ENCODE peak calls at places on chromosomes 7 and 10, in six cellular contexts. U, L, Z, H, N and X are unnamed samples.

GRCh38 chr7:22444181-22444966 is 55.6 kb downstream of the STEAP1B start:
- DNase-seq in U (no peak), L (no peak), Z (peak), H (no peak), N (peak), X (no peak)

GRCh38 chr10:43409385-43410109 is 561 bp upstream of the HNRNPF start:
- DNase-seq in U (peak), L (no peak), Z (peak), H (no peak), N (peak), X (no peak)

GRCh38 chr7:42143605-42144252 is 93.3 kb downstream of the GLI3 start:
- DNase-seq in U (no peak), L (peak), Z (no peak), H (no peak), N (peak), X (no peak)

GRCh38 chr7:99452541-99452940 is 13.4 kb downstream of the ATP5MF start:
- DNase-seq in U (no peak), L (no peak), Z (no peak), H (no peak), N (no peak), X (no peak)

GRCh38 chr10:61744469-61744868 is 81.7 kb downstream of the CABCOCO1 start:
- DNase-seq in U (peak), L (no peak), Z (no peak), H (peak), N (no peak), X (no peak)

GRCh38 chr7:10908600-10908999 is 65.1 kb upstream of the PHF14 start:
- DNase-seq in U (no peak), L (no peak), Z (no peak), H (no peak), N (no peak), X (no peak)

GRCh38 chr10:114584419-114584818 is 73.7 kb downstream of the ABLIM1 start:
- DNase-seq in U (no peak), L (no peak), Z (no peak), H (no peak), N (no peak), X (no peak)

GRCh38 chr7:155458317-155459132 is 596 bp downstream of the EN2 start:
- DNase-seq in U (no peak), L (no peak), Z (no peak), H (no peak), N (no peak), X (no peak)

GRCh38 chr7:90629306-90629918 is 33.3 kb downstream of the CDK14 start:
- DNase-seq in U (peak), L (peak), Z (no peak), H (peak), N (peak), X (peak)

GRCh38 chr7:138726288-138726687 is 25.1 kb upstream of the SVOPL start:
- DNase-seq in U (no peak), L (no peak), Z (no peak), H (no peak), N (no peak), X (no peak)

GRCh38 chr7:199465-200249 is 7.3 kb downstream of the FAM20C start:
- DNase-seq in U (no peak), L (no peak), Z (no peak), H (no peak), N (no peak), X (no peak)

GRCh38 chr7:131581241-131582157 is 25.1 kb upstream of the PODXL start:
- DNase-seq in U (no peak), L (no peak), Z (peak), H (peak), N (no peak), X (no peak)

GRCh38 chr7:6556196-6556595 is 4.9 kb upstream of the GRID2IP start:
- DNase-seq in U (no peak), L (no peak), Z (no peak), H (no peak), N (no peak), X (peak)

GRCh38 chr7:37341033-37341630 is 107.5 kb downstream of the ELMO1 start:
- DNase-seq in U (no peak), L (no peak), Z (no peak), H (no peak), N (no peak), X (no peak)

GRCh38 chr10:119199231-119199992 is 8.0 kb upstream of the GRK5 start:
- DNase-seq in U (peak), L (peak), Z (peak), H (peak), N (peak), X (peak)

GRCh38 chr7:50349963-50350944 is 45.7 kb downstream of the IKZF1 start:
- DNase-seq in U (peak), L (no peak), Z (no peak), H (no peak), N (no peak), X (no peak)

GRCh38 chr7:70460562-70460961 is 671.4 kb upstream of the GALNT17 start:
- DNase-seq in U (no peak), L (no peak), Z (no peak), H (no peak), N (no peak), X (no peak)

GRCh38 chr10:50561266-50561665 is 62.5 kb downstream of the SGMS1 start:
- DNase-seq in U (no peak), L (peak), Z (no peak), H (no peak), N (peak), X (peak)

GRCh38 chr7:105512415-105512814 is 9.7 kb downstream of the PUS7 start:
- DNase-seq in U (no peak), L (no peak), Z (no peak), H (no peak), N (no peak), X (no peak)

GRCh38 chr10:10785627-10786333 is 231.9 kb upstream of the CELF2 start:
- DNase-seq in U (no peak), L (peak), Z (no peak), H (no peak), N (peak), X (peak)

GRCh38 chr10:61447127-61447526 is 6.1 kb downstream of the TMEM26 start:
- DNase-seq in U (no peak), L (peak), Z (no peak), H (no peak), N (no peak), X (peak)

GRCh38 chr7:94431620-94432295 is 37.1 kb downstream of the COL1A2 start:
- DNase-seq in U (no peak), L (peak), Z (no peak), H (no peak), N (peak), X (no peak)

GRCh38 chr7:106278695-106279094 is 6.1 kb downstream of the NAMPT start:
- DNase-seq in U (no peak), L (peak), Z (no peak), H (no peak), N (no peak), X (no peak)

GRCh38 chr7:116434820-116435341 is 64.7 kb upstream of the CAV2 start:
- DNase-seq in U (no peak), L (peak), Z (no peak), H (no peak), N (peak), X (peak)

GRCh38 chr7:129825005-129825553 is 127.7 kb downstream of the UBE2H start:
- DNase-seq in U (peak), L (peak), Z (peak), H (no peak), N (peak), X (peak)

GRCh38 chr7:64574481-64575159 is 11.7 kb upstream of the ZNF680 start:
- DNase-seq in U (no peak), L (peak), Z (peak), H (no peak), N (peak), X (no peak)

GRCh38 chr7:105602325-105603305 is 21.3 kb upstream of the EFCAB10 start:
- DNase-seq in U (no peak), L (peak), Z (no peak), H (no peak), N (no peak), X (no peak)

GRCh38 chr10:71747808-71748523 is 25.4 kb downstream of the VSIR start:
- DNase-seq in U (no peak), L (no peak), Z (no peak), H (no peak), N (no peak), X (no peak)

GRCh38 chr10:62805139-62806092 is 896 bp downstream of the ADO start:
- DNase-seq in U (peak), L (peak), Z (peak), H (peak), N (peak), X (peak)

GRCh38 chr10:95291634-95292039 is 834 bp upstream of the PDLIM1 start:
- DNase-seq in U (no peak), L (no peak), Z (no peak), H (no peak), N (no peak), X (no peak)

GRCh38 chr10:95289921-95290421 is 832 bp downstream of the PDLIM1 start:
- DNase-seq in U (no peak), L (no peak), Z (no peak), H (no peak), N (no peak), X (peak)

GRCh38 chr10:95290446-95290800 is 380 bp downstream of the PDLIM1 start:
- DNase-seq in U (no peak), L (no peak), Z (no peak), H (no peak), N (no peak), X (no peak)

GRCh38 chr10:95289003-95289920 is 1.5 kb downstream of the PDLIM1 start:
- DNase-seq in U (no peak), L (peak), Z (no peak), H (no peak), N (no peak), X (peak)

DNA sequence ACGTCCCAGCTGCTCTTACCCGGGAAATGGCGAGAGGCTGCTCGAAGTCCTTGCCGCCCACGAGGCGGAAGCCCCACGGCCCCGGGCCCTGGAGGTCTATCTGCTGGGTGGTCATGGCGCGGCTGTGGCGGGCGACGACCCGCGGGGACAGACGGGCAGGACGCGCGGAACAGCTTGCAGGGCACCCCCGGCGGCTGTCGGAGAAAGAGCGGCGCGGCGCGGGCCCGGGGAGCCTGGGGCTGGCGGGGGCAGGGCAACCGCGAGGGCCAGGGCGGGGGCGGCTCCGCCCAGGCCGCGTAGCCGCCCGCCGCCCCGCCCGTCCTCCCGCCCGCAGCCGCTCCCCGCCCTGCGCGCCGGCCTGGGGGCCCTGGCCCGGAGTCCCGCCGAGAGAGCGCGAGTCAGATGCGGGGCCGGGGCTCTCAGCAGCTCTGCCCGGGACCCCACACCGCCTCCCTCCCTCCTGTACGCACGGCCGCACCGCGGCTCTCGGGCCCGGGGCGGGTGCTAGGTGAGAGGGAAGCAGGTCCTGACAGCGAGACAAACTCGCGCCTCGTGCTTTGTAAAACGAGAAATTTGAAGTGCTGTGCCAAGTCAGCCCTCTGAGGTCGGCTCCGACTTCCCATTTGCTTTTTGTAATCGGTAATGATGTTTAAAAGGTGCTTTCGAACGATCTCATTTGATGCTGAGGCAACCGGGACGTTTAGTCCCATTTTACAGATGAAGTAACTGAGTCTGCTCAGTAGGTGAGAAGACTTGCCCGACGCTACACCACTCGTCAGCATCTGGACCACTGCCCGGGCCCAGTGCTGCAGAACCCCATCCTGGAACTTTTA is at the start of gene PDLIM1:
- DNase-seq in U (peak), L (peak), Z (peak), H (peak), N (peak), X (peak)
- TF ChIP-seq CTCF in U (no peak), L (no peak), Z (peak), H (no peak), N (no peak), X (peak)

DNA sequence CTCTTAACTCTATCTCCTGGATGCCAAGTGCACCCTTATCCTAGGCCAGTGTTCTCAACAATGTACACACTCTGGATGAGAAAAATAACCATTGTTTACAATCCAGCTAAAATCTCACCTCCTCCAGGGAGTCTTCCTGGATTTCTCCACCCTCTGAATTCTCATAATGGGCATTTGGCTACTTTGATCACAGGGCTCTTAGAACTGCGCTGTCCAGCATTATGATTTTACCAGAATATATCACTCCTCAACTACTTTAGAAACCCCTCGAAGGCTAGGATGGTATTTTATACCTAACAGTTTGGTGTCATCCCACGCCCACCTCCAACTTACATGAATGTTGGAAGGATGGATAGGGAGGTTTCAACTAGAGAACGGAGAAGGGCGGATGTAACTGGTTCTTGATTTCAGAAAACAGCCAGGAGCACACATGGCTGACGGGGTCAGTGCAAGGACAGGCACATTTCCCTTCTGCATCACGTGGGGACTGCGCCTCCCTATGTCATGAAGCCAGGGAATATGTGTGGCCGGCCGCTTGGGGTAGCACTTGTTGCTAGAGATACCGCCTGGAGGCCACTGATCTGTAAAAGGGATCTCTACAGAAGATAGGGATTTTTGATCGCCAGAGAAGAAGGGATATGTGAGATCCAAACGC is 1.2 kb upstream of the ATP6V0E2 start:
- DNase-seq in U (peak), L (peak), Z (peak), H (peak), N (peak), X (peak)
- TF ChIP-seq CTCF in U (no peak), L (peak), Z (peak), H (peak), N (peak), X (no peak)

GRCh38 chr7:13115157-13115772 is 427.8 kb downstream of the ARL4A start:
- DNase-seq in U (no peak), L (peak), Z (no peak), H (no peak), N (peak), X (no peak)
- TF ChIP-seq CTCF in U (no peak), L (peak), Z (no peak), H (no peak), N (peak), X (no peak)

GRCh38 chr7:95623788-95624187 is 27.5 kb upstream of the PDK4 start:
- DNase-seq in U (no peak), L (no peak), Z (no peak), H (no peak), N (no peak), X (no peak)
- TF ChIP-seq CTCF in U (no peak), L (no peak), Z (no peak), H (no peak), N (no peak), X (no peak)

GRCh38 chr7:35714862-35715261 is 19.9 kb upstream of the HERPUD2 start:
- DNase-seq in U (no peak), L (no peak), Z (no peak), H (peak), N (no peak), X (no peak)
- TF ChIP-seq CTCF in U (no peak), L (peak), Z (no peak), H (peak), N (no peak), X (no peak)

DNA sequence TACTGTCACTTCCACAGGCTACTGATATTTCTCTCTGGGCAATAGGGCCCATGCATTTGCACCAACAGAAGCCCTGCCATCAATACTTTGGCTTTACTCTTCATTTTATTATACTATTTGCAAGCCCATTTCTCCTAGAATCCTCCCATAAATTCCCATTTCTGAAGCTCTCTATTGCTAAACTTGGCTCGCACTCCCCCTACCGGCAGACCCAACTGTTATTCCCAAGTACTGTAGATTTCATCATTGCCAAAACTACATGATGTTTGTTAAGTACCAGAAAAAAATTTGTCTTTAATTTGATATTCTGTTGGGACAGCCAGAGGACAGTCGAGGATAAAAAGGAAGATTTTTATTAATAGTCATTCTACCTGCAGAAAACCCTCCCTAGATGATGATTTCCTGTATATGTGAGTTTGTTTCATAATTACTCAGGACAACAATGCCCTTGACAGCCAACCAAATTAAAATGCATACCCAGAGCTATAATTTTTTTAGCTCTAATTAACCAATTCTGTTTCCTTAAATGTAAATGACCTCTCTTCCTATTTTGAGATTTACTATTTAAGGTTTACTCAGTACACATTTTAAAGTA is 298.6 kb downstream of the REEP3 start:
- DNase-seq in U (peak), L (peak), Z (peak), H (peak), N (peak), X (peak)
- TF ChIP-seq CTCF in U (peak), L (peak), Z (peak), H (peak), N (peak), X (peak)

DNA sequence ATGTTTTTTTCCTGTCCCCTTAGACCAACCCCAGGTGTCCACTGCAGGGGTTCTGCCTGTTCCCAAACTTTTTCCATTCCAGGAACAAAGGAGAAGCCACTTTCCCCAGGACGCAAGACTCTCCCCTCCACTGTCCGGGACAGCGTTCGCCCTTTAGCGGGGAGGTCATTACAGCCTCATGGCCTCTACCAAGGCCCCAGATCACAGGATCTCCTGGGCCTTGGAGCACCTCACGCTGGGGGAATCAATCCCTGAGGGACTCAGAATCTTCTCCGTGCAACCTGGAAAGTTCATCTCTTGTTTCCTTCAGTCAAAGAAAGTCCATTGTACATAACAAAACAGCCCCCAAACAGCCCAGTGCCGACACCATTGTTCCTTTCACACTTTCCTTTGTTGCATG is 41.2 kb downstream of the MKI67 start:
- DNase-seq in U (no peak), L (no peak), Z (no peak), H (no peak), N (no peak), X (no peak)
- TF ChIP-seq CTCF in U (no peak), L (no peak), Z (no peak), H (no peak), N (no peak), X (no peak)

GRCh38 chr10:74738052-74738451 is 88.3 kb upstream of the KAT6B start:
- DNase-seq in U (no peak), L (peak), Z (no peak), H (no peak), N (peak), X (peak)
- TF ChIP-seq CTCF in U (no peak), L (peak), Z (no peak), H (no peak), N (no peak), X (no peak)

GRCh38 chr10:4882704-4883078 is 56.7 kb downstream of the AKR1E2 start:
- DNase-seq in U (no peak), L (no peak), Z (no peak), H (no peak), N (no peak), X (no peak)
- TF ChIP-seq CTCF in U (no peak), L (no peak), Z (no peak), H (no peak), N (no peak), X (no peak)